ENCODE peak calls at places on chromosomes 5 and 9, in four cellular contexts. W is adrenal gland, F is A549, H is thyroid gland. G is an unnamed sample. For H3K4me1, the result is how much of the 10 kb centered on the place peaks cover.

GRCh38 chr5:113176196-113176595 is 199.6 kb downstream of the DCP2 start:
- DNase-seq in H (no peak), F (no peak), W (no peak), G (no peak)

GRCh38 chr9:87711857-87712800 is 13.8 kb upstream of the CTSL start:
- DNase-seq in F (peak), H (peak), W (no peak), G (no peak)

GRCh38 chr5:179497636-179498365 is 52.6 kb upstream of the RUFY1 start:
- DNase-seq in F (no peak), H (no peak), W (no peak), G (no peak)

GRCh38 chr5:9513825-9514224 is 32.0 kb downstream of the SEMA5A start:
- DNase-seq in W (no peak), H (no peak), F (no peak), G (no peak)

GRCh38 chr5:151026088-151026487 is 5.7 kb downstream of the GPX3 start:
- DNase-seq in F (no peak), H (no peak), W (no peak), G (no peak)

GRCh38 chr5:140182803-140183367 is 7.9 kb downstream of the CYSTM1 start:
- DNase-seq in H (peak), F (no peak), W (no peak), G (no peak)

GRCh38 chr5:76634661-76635060 is 11.5 kb upstream of the F2RL2 start:
- DNase-seq in W (no peak), H (no peak), F (no peak), G (no peak)

GRCh38 chr9:31799953-31800609 is 584.4 kb upstream of the ACO1 start:
- DNase-seq in F (no peak), H (no peak), W (no peak), G (no peak)

GRCh38 chr5:144361406-144361805 is 190.7 kb downstream of the KCTD16 start:
- DNase-seq in W (no peak), F (no peak), H (no peak), G (no peak)

GRCh38 chr9:91214086-91214485 is 147.6 kb downstream of the AUH start:
- DNase-seq in F (no peak), W (no peak), H (no peak), G (no peak)

GRCh38 chr9:134708672-134709038 is 67.1 kb downstream of the COL5A1 start:
- DNase-seq in F (no peak), H (no peak), W (no peak), G (no peak)

GRCh38 chr9:121743441-121744001 is 92.1 kb downstream of the DAB2IP start:
- DNase-seq in W (peak), F (peak), H (peak), G (no peak)

GRCh38 chr5:1874348-1874747 is 8.4 kb downstream of the IRX4 start:
- DNase-seq in H (no peak), W (no peak), F (no peak), G (no peak)

GRCh38 chr5:159156839-159157238 is 52.5 kb downstream of the RNF145 start:
- DNase-seq in W (no peak), F (peak), H (peak), G (peak)

GRCh38 chr5:124980174-124980941 is 233.9 kb upstream of the ZNF608 start:
- DNase-seq in H (no peak), W (no peak), F (no peak), G (peak)

GRCh38 chr9:116705531-116705930 is 18.4 kb downstream of the TRIM32 start:
- DNase-seq in H (no peak), F (no peak), W (no peak), G (no peak)

GRCh38 chr5:155147222-155147621 is 133.7 kb downstream of the KIF4B start:
- DNase-seq in F (no peak), W (no peak), H (no peak), G (no peak)

GRCh38 chr9:10341057-10341456 is 271.7 kb downstream of the PTPRD start:
- DNase-seq in F (no peak), W (no peak), H (no peak), G (no peak)

GRCh38 chr5:165139262-165139661 is 1633.8 kb downstream of the MAT2B start:
- DNase-seq in H (no peak), W (no peak), F (no peak), G (no peak)

GRCh38 chr5:78508231-78508765 is 140.3 kb downstream of the LHFPL2 start:
- DNase-seq in H (no peak), F (no peak), W (no peak), G (no peak)

DNA sequence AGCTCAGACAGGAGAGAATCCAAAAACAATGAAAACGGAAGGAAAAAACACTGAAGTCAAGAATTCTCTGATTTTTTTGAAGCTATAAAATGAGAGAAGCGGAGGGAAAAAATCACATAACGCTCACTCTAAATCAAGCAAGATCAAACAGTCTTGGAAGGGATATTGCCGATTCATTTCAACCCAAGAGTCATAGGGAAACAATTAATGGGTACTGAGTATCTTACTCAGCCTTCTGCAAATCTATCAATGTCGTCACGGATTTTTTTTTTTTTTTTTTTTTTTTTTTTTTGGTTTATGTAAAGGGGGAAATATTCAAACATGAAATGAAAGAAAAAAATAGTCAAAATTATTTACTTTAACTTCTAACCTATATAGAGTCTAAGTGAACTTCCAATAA is 9.5 kb downstream of the MEF2C start:
- DNase-seq in F (no peak), H (no peak), W (no peak), G (no peak)
- H3K4me1 ChIP-seq in F (under half), H (under half), W (half or more), G (under half)

DNA sequence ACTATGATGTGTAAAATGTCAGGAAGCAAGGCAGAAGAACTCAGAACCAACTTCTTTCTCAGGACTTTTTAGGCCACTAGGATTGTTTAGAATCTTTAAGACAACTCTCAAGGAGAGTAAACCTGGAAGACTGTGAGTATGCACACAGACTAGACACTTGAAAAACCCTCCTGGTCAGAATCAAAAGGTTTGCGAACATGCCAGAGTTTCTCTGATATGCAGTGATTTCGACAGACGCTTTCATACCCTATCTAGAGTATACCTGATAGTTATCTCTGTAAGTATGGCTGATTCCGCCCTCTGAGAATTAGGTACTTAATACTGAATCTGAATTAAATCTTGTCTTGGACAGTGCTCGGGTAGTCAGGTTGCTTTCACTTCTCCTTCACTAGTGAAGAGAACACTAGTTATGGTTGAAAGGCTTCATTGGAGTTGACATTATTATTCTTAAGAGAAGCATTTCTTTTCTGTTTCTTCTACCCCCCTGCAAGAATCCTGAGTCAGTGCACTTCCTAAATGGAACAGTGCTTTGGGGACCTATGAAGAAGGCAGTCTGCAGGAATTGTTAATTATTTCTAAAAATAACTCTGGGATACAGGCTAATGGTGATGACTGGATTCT is 158.1 kb downstream of the HACD4 start:
- DNase-seq in F (no peak), W (no peak), H (no peak), G (no peak)
- H3K4me3 ChIP-seq in F (no peak), W (no peak), H (no peak), G (no peak)

GRCh38 chr9:124841422-124841821 is 11.8 kb upstream of the WDR38 start:
- DNase-seq in H (no peak), W (no peak), F (no peak), G (no peak)

GRCh38 chr9:124844291-124844690 is 9.0 kb upstream of the WDR38 start:
- DNase-seq in W (no peak), H (peak), F (no peak), G (no peak)

GRCh38 chr9:124843635-124844034 is 9.6 kb upstream of the WDR38 start:
- DNase-seq in W (no peak), H (peak), F (no peak), G (no peak)

GRCh38 chr9:124840300-124840833 is 12.9 kb upstream of the WDR38 start:
- DNase-seq in W (no peak), H (no peak), F (no peak), G (no peak)

DNA sequence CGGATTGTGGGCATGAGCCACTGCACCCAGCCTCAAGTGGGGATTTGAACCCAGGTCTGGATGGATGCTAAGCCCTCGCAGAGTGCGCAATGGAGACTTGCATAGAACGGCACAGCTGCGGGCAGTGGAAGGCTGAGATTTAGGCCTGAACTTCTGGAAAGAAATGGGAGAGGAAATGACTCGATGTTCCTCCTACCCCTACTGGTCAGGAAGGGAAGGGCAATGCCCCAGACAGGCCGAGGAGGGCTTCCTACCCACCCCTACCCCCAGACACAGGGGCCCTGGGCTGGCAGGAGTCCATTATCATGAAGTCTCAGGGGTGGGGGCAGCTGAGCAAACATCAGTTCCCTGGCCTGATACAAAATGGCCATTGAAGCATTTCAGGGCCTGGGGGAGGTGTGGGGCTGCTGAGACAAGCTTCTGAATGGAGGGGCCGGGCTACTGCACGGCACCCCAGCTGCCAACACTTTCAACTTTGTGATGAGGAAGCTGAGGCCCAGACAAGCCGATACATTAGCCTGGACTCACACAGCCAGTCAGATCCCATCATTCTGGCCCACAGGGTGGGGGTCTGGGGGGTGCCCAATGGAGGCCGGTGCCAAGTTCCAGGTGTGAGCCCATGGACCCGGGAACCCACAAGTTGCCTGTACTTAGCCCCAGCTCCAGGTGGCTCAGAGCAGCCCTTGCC is 13.5 kb upstream of the WDR38 start:
- DNase-seq in W (no peak), H (no peak), F (peak), G (no peak)
- H3K27ac ChIP-seq in W (no peak), H (no peak), F (no peak), G (no peak)

GRCh38 chr9:37035472-37036236 is 1.6 kb upstream of the PAX5 start:
- DNase-seq in F (no peak), H (no peak), W (no peak), G (no peak)
- H3K4me1 ChIP-seq in F (under half), H (under half), W (under half), G (under half)

DNA sequence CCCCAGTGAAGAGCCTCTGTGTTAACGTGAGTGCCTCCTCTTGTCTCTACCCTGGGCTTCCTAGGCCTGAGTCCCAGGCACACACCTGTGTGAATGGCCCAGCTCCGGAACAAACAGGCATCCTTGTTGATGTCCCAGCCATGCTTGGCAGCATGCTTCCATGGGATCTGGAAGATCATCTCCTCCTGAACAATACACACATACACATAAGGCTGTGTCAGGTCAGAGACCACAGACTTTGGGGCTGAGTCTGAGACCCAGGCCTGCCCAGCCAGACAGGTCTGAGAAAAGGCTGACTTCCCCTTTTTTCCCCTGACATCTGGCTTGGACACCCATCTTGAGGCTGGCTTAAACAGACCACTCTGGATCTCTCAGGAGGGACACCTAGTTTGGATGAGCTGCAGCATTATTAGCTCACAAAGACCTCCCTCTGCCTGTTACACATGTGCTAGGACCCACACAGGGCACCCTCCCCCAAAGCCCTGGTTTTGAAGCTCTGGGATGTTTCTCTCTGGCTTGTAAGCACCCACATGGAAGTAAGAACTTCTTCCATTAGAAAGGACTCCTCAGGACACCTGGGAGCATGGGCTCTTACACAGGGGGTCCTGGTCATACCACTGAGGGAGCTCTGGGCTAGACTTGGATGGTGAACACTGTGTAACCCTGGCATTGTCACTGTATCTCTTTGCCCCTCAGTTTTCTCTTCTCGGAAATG is 2.6 kb downstream of the IRF1 start:
- DNase-seq in F (no peak), W (peak), H (no peak), G (no peak)
- H3K4me3 ChIP-seq in F (no peak), W (no peak), H (no peak), G (no peak)

GRCh38 chr9:27383524-27383923 is 86.6 kb upstream of the EQTN start:
- DNase-seq in W (no peak), F (no peak), H (no peak), G (no peak)

GRCh38 chr9:27385606-27386005 is 88.7 kb upstream of the EQTN start:
- DNase-seq in H (peak), F (no peak), W (no peak), G (no peak)

GRCh38 chr9:27382989-27383388 is 86.0 kb upstream of the EQTN start:
- DNase-seq in W (no peak), H (no peak), F (no peak), G (no peak)

GRCh38 chr9:27382308-27382707 is 85.4 kb upstream of the EQTN start:
- DNase-seq in W (no peak), F (no peak), H (no peak), G (no peak)

DNA sequence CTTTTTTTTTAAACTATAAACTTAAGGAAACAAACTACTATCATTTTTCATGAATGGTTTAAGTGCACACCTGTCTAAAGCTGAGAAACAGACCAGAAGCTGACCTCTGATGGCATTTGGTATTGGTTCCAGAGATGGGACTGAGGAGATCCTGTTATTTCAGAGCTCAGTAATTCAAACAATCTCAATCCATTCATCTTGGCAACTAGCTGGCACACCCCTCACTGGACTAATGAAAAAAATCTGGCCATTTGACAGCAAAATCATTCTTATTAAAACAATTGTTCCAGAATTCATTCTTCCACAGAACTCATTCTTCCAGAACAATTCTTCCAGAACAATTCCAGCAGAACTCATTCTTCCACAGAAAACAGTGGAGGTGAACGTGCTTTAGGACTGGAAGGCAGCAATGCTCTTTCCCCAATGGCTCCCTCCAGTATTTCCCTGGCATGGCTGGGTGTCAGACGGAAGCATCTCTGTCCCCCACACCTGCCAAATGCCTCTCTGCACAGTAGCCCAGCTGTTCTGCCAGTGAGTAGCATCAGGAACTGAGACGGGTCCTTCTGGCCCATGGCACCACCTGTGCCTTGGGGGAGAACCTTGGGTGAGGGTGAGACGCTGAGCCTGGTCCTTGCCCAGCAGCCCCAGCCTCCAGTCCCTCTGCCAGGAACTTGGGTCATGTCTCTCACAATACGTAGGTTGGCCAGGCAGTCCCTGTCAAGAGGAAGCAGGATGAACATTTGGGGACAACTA is 87.5 kb upstream of the EQTN start:
- DNase-seq in H (peak), W (no peak), F (no peak), G (no peak)
- H3K27ac ChIP-seq in H (peak), W (no peak), F (no peak), G (no peak)

GRCh38 chr9:127561491-127562270 is 50.4 kb upstream of the STXBP1 start:
- DNase-seq in F (peak), W (peak), H (peak), G (no peak)
- H3K4me1 ChIP-seq in F (half or more), W (half or more), H (half or more), G (under half)

GRCh38 chr9:36382484-36382883 is 17.6 kb downstream of the RNF38 start:
- DNase-seq in H (no peak), F (no peak), W (no peak), G (peak)
- H3K4me3 ChIP-seq in H (no peak), F (no peak), W (no peak), G (no peak)

GRCh38 chr9:2021731-2022130 is 6.6 kb downstream of the SMARCA2 start:
- DNase-seq in F (no peak), W (no peak), H (no peak), G (no peak)
- H3K27ac ChIP-seq in F (no peak), W (no peak), H (no peak), G (no peak)

G was measured in iPS DF 6.9.